ENCODE peak calls at places on chromosomes 16 and 17, in ten cellular contexts. S, Q, O, A, N, C, F, Y, V and B are unnamed samples.

GRCh38 chr17:72151565-72152391 is 31.0 kb downstream of the SOX9 start:
- DNase-seq in S (peak; percentile 99), Q (no peak), O (peak; percentile 80), A (no peak), N (peak; percentile 38), C (no peak), F (peak; percentile 40), Y (no peak), V (no peak), B (peak; percentile 39)

GRCh38 chr17:64998436-64999190 is 57.9 kb downstream of the GNA13 start:
- DNase-seq in S (no peak), Q (no peak), O (no peak), A (peak; percentile 39), N (no peak), C (no peak), F (no peak), Y (no peak), V (no peak), B (no peak)

GRCh38 chr16:68281368-68282063 is 17.2 kb downstream of the SLC7A6 start:
- DNase-seq in S (no peak), Q (no peak), O (no peak), A (no peak), N (no peak), C (no peak), F (no peak), Y (no peak), V (no peak), B (no peak)

GRCh38 chr17:80999224-81000088 is 7.8 kb downstream of the CHMP6 start:
- DNase-seq in S (no peak), Q (no peak), O (no peak), A (no peak), N (no peak), C (no peak), F (peak; percentile 42), Y (peak; percentile 57), V (no peak), B (no peak)

GRCh38 chr17:11278186-11278983 is 37.4 kb downstream of the SHISA6 start:
- DNase-seq in S (no peak), Q (no peak), O (no peak), A (no peak), N (no peak), C (no peak), F (no peak), Y (no peak), V (no peak), B (no peak)

GRCh38 chr16:81316176-81316496 is 1.4 kb downstream of the GAN start:
- DNase-seq in S (no peak), Q (no peak), O (no peak), A (no peak), N (no peak), C (no peak), F (no peak), Y (no peak), V (no peak), B (peak; percentile 10)

GRCh38 chr17:68356520-68356919 is 65.2 kb downstream of the ARSG start:
- DNase-seq in S (no peak), Q (peak; percentile 14), O (peak; percentile 34), A (no peak), N (no peak), C (no peak), F (no peak), Y (no peak), V (no peak), B (no peak)

GRCh38 chr16:35749253-35750141 is 2290.1 kb downstream of the TP53TG3F start:
- DNase-seq in S (no peak), Q (no peak), O (no peak), A (no peak), N (no peak), C (no peak), F (peak; percentile 10), Y (no peak), V (no peak), B (no peak)

GRCh38 chr16:50697881-50698767 is 4.7 kb downstream of the NOD2 start:
- DNase-seq in S (no peak), Q (no peak), O (peak; percentile 59), A (no peak), N (peak; percentile 76), C (no peak), F (peak; percentile 53), Y (no peak), V (no peak), B (peak; percentile 13)

GRCh38 chr16:50696575-50697420 is 3.4 kb downstream of the NOD2 start:
- DNase-seq in S (peak; percentile 20), Q (no peak), O (peak; percentile 64), A (no peak), N (peak; percentile 72), C (no peak), F (peak; percentile 87), Y (no peak), V (no peak), B (no peak)

GRCh38 chr16:50696126-50696525 is 2.7 kb downstream of the NOD2 start:
- DNase-seq in S (no peak), Q (no peak), O (no peak), A (no peak), N (no peak), C (no peak), F (no peak), Y (no peak), V (no peak), B (no peak)

GRCh38 chr16:50695017-50696000 is 1.9 kb downstream of the NOD2 start:
- DNase-seq in S (no peak), Q (no peak), O (no peak), A (no peak), N (no peak), C (no peak), F (no peak), Y (no peak), V (no peak), B (no peak)

DNA sequence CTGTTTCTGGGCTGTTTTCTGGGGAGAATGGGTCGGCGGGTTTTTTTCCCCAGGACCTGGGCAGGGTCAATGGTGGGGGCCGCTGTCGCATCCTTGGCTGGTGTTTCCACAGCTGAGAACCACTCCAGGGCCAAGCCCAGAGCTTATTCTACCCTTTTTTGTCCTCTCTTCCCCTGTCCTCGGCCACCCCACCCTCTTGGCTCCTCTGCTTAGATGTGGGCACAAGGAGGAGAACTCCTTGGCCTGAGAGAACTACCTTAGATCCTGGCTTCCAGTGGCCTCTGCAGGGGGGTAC is 4.0 kb downstream of the NOD2 start:
- DNase-seq in S (no peak), Q (no peak), O (no peak), A (no peak), N (no peak), C (no peak), F (no peak), Y (no peak), V (no peak), B (no peak)
- H3K4me3 ChIP-seq in S (no peak overlapping the region), Q (no peak overlapping the region), O (no peak overlapping the region), A (no peak overlapping the region), N (no peak overlapping the region), C (no peak overlapping the region), F (no peak overlapping the region), Y (no peak overlapping the region), V (no peak overlapping the region), B (no peak overlapping the region)

DNA sequence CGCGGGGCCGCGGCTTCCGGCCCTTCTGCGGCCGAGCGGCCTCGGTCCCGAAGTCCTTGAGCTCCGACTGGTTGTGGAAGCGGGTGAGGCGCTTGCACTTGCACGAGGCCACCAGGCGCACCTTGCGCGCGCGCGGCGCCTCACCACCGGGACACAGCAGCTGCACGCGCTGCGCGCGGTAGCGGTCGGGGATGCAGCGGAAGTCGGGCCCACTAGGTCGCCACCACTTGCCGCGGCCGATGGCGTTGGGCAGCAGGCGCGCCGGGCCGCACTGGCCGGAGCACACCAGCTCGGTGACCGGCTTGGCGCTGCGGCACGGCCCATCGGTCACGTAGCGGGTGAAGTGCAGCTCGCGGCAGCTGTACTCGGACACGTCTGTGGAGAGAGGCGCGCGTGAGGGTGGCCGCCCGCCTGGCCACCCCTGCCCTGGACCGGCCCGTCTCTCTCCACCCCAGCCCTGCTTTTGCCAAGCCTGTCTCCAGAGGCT is 3.2 kb downstream of the SOST start:
- DNase-seq in S (no peak), Q (no peak), O (no peak), A (no peak), N (peak; percentile 40), C (no peak), F (no peak), Y (no peak), V (no peak), B (no peak)
- H3K4me3 ChIP-seq in S (no peak overlapping the region), Q (no peak overlapping the region), O (no peak overlapping the region), A (no peak overlapping the region), N (peak overlapping the region; percentile 14), C (no peak overlapping the region), F (no peak overlapping the region), Y (no peak overlapping the region), V (no peak overlapping the region), B (peak overlapping the region; percentile 16)

DNA sequence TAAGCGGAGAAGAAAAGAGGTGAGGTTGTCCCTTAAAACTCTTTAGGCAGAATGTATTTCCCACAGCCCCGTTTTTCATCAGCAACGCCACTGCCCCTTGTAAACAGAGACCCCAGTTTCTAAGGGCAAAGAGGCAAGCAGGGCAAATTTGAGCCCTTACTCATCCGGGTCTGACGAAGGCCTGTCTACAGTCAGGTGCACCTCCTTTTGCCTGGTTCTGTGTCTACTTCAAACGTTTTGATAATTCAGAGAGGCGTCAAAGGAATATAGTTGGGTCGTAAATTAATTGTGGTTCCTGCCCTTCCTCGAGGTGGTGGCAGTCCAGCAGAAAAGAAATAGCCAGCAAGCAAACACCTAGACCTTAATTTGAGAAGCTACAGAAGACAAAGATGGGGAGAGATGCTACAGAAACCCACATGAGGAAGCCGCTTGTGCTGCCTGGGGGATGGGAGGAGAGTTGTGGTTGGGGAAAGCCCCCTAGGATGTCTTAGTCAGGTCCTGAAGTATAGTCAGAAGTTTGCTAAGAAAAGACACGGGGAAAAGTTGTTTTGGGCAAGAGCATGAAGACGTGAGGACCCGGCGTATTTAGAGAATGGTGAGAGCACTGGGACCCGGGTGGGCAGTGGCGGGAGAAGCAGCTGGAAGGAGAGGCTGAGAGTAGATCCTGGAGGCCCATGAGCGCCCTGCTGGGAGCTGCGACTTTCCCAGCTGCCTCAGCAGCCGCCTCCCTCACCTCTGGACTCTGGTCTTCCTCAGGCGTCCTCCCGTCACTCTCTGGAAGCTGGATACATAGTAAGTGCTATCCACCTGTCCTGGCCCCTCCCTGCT is 2.4 kb downstream of the FBRS start:
- DNase-seq in S (no peak), Q (no peak), O (peak; percentile 50), A (peak; percentile 62), N (peak; percentile 13), C (no peak), F (peak; percentile 82), Y (no peak), V (no peak), B (peak; percentile 7)
- H3K4me3 ChIP-seq in S (peak overlapping the region; percentile 90), Q (peak overlapping the region; percentile 82), O (peak overlapping the region; percentile 89), A (peak overlapping the region; percentile 99), N (peak overlapping the region; percentile 93), C (peak overlapping the region; percentile 90), F (no peak overlapping the region), Y (peak overlapping the region; percentile 86), V (peak overlapping the region; percentile 96), B (peak overlapping the region; percentile 95)

DNA sequence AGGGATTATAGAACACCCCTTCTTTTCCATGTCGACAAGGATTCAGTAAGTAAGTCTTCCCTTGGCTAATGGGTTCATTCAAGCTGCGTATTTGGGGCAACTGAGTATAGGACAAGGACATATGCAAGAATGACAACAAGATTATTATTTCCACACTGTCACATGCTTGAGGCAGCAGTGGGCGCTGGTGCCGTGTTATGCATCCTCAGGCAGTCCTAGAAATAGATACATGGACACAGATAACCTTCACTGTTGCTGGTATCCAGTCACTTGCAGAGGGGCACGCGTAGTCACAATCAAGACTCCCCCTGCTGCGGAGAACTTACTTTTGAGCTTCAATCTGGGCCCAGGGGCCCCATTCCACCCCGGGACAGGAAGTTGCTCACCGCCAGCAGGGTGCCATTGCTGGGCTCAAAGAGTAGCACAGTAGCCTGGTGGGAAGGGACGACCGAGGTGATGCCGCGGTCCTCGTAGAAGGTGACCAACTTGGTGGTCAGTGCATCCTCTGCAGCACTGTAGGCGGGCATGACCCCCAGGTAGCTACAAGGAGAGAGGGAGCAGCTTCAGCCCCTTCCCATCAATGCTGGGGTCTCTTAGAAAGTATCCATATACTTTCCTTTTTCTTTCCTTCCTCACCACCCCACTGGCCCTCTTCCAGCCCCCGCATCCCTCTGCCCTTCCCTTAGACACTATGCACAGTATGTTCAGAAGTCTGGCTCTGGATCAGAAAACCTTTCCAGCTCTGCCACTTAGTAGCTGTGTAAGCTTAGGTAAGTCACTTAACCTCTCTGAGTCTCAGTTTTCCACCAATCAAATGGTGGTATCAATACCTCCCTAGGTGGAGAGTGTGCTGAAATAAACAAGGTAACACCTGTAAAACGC is 804 bp downstream of the CRYM start:
- DNase-seq in S (no peak), Q (no peak), O (no peak), A (no peak), N (no peak), C (no peak), F (no peak), Y (no peak), V (no peak), B (no peak)
- H3K4me3 ChIP-seq in S (peak overlapping the region; percentile 54), Q (peak overlapping the region; percentile 65), O (no peak overlapping the region), A (peak overlapping the region; percentile 54), N (no peak overlapping the region), C (no peak overlapping the region), F (no peak overlapping the region), Y (peak overlapping the region; percentile 61), V (no peak overlapping the region), B (peak overlapping the region; percentile 78)